ENCODE peak calls at places on chromosomes 13 and 19, in four cellular contexts. P is GM06990, N is endothelial cell, X is glutamatergic neuron. Z is an unnamed sample.

GRCh38 chr19:58386166-58386575 is 898 bp upstream of the RPS5 start:
- DNase-seq in N (no peak), P (no peak), X (no peak), Z (no peak)

GRCh38 chr19:17339088-17339741 is 1.9 kb downstream of the GTPBP3 start:
- DNase-seq in X (no peak), N (no peak), P (no peak), Z (no peak)

GRCh38 chr19:10334340-10335148 is 1.2 kb upstream of the RAVER1 start:
- DNase-seq in X (peak; percentile 89), P (no peak), N (peak; percentile 97), Z (no peak)

GRCh38 chr19:54554896-54555295 is 18.7 kb upstream of the LILRA2 start:
- DNase-seq in X (no peak), P (no peak), N (no peak), Z (no peak)

GRCh38 chr19:31285744-31286143 is 63.5 kb downstream of the TSHZ3 start:
- DNase-seq in N (no peak), X (no peak), P (no peak), Z (no peak)

GRCh38 chr13:38564751-38565150 is 122.1 kb upstream of the FREM2 start:
- DNase-seq in X (no peak), P (no peak), N (no peak), Z (no peak)

GRCh38 chr13:28935104-28935503 is 115.0 kb downstream of the MTUS2 start:
- DNase-seq in X (no peak), P (no peak), N (no peak), Z (no peak)

GRCh38 chr13:44629465-44630183 is 53.5 kb upstream of the TSC22D1 start:
- DNase-seq in P (no peak), N (no peak), X (no peak), Z (no peak)

GRCh38 chr13:27622102-27622820 is 569 bp downstream of the POLR1D start:
- DNase-seq in P (no peak), X (no peak), N (no peak), Z (no peak)

GRCh38 chr19:351976-352625 is 7.5 kb upstream of the MIER2 start:
- DNase-seq in P (no peak), N (no peak), X (no peak), Z (no peak)

GRCh38 chr13:38804536-38804935 is 117.7 kb downstream of the FREM2 start:
- DNase-seq in X (no peak), P (no peak), N (no peak), Z (no peak)

GRCh38 chr13:110711778-110712070 is 1.8 kb upstream of the ING1 start:
- DNase-seq in N (no peak), X (no peak), P (no peak), Z (no peak)

GRCh38 chr19:3665681-3666544 is 34.4 kb downstream of the PIP5K1C start:
- DNase-seq in N (peak; percentile 76), P (peak; percentile 68), X (peak; percentile 86), Z (peak; percentile 92)

DNA sequence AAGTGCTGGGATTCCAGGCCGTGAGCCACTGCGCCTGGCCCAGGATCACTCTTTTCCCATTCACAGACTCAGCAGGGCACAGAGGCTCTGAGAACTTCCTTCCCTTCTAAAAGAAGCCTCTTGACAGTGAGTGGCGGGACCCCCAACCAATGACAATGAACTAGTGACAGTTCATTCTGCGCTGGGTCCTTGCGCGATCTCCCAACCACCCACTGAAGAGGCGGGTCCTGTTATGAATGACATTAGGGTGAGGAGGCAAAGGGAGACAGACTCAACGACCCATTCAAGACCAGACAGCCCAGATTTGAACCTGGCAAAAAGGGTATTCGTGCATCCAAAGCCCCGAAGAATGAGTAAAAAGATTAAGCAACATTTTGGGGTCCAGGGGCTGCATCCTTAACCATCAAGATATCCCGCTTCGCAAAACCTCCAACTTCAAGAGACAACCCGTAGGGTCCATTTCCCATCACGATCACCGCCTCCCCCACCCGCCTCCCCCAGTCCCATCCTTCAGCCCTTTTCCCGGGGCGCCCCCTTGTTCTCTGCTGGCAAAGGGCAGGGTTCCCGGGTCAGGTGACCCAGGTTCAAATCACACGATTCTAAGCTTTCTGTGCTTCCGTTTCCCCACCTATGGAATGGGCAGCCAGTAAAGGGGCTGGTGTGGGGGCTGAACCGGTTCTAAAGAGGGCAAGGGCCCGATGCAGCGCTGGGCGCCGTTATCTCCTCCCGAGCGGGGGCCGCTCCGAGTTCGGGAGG is 719 bp downstream of the SUGP2 start:
- DNase-seq in P (peak; percentile 73), N (peak; percentile 85), X (peak; percentile 90), Z (peak; percentile 95)
- TF ChIP-seq CTCF in P (peak; percentile 18), N (no peak), X (no peak), Z (no peak)

GRCh38 chr13:34555988-34556387 is 386.1 kb upstream of the NBEA start:
- DNase-seq in P (no peak), X (no peak), N (no peak), Z (no peak)
- TF ChIP-seq CTCF in P (no peak), X (no peak), N (no peak), Z (no peak)

DNA sequence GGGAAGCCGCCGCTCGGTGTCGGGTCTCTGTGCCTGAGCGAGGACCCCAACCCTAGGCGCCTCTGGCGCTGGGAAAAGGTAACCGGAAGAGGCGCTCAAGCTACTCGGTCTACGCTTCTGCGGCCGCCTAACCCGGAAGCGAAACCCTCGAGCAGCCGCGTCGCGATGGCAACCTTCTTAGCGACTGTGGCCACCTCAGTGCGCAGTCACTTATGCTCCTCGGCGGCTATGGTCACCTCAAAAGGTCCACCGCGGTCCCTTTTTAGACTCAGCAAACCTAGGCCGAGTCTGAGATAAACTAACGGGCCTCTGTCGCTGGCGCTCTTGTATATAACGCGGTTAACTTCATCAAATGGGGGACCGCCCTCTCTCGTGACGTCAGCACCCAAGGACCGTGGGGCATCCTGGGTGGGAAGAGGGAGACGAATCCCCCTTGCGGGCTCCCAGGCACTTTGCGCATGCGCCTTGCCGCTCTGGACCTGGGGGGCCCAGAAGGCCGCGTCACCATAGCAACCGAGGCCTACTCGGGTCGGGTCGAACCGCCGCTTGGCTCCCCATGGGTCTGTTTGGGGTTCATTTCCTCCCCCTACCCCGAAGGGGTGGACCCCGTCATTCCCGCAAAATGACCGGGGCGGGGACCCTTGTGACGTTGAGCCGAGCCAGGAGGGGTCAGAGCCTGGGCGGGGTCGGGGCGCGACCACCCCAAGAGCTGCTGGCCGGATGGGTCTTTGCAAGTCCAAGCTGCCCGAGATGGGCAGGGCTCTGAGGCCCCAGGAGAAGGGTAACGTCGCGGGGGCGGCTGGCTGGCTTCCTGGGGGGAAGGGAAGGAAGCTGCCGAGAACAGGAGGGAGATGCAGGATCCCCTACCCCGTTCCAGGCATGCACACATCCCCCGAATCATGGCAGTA is at the start of gene GTF2F1:
- DNase-seq in N (peak; percentile 92), X (peak; percentile 97), P (peak; percentile 92), Z (peak; percentile 98)
- TF ChIP-seq CTCF in N (no peak), X (no peak), P (peak; percentile 24), Z (peak; percentile 27)

DNA sequence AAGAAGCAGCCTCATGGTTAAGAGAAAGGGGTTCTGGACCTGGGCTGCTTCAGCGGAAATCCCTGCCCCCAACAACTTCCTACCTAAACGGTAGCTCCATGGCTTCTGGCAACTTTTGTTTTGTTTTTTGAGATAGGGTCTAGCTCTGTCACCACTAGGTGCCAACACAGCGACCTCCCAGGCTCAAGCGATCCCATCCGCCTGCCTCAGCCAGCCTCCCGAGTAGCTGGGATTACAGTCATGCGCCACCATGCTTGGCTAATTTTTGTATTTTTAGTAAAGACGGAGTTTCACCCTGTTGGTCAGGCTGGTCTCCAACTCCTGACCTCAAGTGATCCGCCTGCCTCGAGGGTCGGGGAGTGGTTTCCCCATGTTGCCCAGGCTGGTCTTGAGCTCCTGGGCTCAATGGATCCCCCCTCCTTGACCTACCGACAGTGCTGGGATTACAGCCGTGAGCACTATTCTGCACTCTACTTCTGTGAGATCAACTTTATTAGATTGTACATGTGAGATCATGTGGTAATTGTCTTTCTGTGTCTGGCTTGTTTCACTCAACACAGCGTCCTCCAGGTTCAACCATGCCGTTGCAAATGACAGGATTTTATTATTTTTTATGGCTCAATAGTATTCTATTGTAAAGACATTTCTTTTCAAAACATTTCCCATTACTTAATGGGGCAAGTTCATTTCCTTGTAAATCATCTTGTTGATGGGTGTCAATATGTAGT is 1.3 kb upstream of the OBI1 start:
- DNase-seq in N (peak; percentile 25), X (peak; percentile 21), P (peak; percentile 35), Z (no peak)
- TF ChIP-seq CTCF in N (no peak), X (no peak), P (no peak), Z (no peak)

GRCh38 chr13:73717632-73718031 is 416.6 kb downstream of the KLF12 start:
- DNase-seq in X (no peak), N (no peak), P (no peak), Z (no peak)

GRCh38 chr13:73720216-73720840 is 413.9 kb downstream of the KLF12 start:
- DNase-seq in N (no peak), X (no peak), P (no peak), Z (no peak)

GRCh38 chr13:73721571-73721970 is 412.6 kb downstream of the KLF12 start:
- DNase-seq in N (no peak), X (no peak), P (no peak), Z (no peak)

GRCh38 chr13:73718248-73718647 is 416.0 kb downstream of the KLF12 start:
- DNase-seq in X (no peak), P (no peak), N (no peak), Z (no peak)

GRCh38 chr13:73722120-73722519 is 412.1 kb downstream of the KLF12 start:
- DNase-seq in X (no peak), P (no peak), N (no peak), Z (peak; percentile 29)
- TF ChIP-seq CTCF in X (no peak), P (no peak), N (no peak), Z (no peak)

Z was measured in GM13976.